ENCODE peak calls at places on chromosomes 13 and 19, in eight cellular contexts. Y is endodermal cell, N is IMR-90, B is right cardiac atrium, R is pancreas, M is HFF-Myc, P is cardiac muscle cell, K is tibial artery. T is an unnamed sample.

GRCh38 chr13:37755349-37755748 is 114.2 kb downstream of the TRPC4 start:
- DNase-seq in B (no peak), Y (no peak), R (no peak), K (no peak), N (no peak), M (no peak), P (no peak), T (no peak)

GRCh38 chr13:33345842-33346241 is 60.3 kb upstream of the STARD13 start:
- DNase-seq in K (no peak), Y (no peak), B (no peak), M (no peak), R (no peak), N (no peak), P (no peak), T (no peak)

GRCh38 chr19:46951236-46951986 is 68.2 kb upstream of the NPAS1 start:
- DNase-seq in B (no peak), P (no peak), N (peak), Y (no peak), M (no peak), R (no peak), K (no peak), T (no peak)

GRCh38 chr19:30163663-30164062 is 208.5 kb upstream of the ZNF536 start:
- DNase-seq in M (no peak), P (no peak), B (peak), R (no peak), N (no peak), Y (no peak), K (no peak), T (no peak)

GRCh38 chr19:45385392-45386221 is 15.2 kb upstream of the ERCC2 start:
- DNase-seq in M (no peak), Y (peak), R (no peak), P (no peak), B (no peak), N (no peak), K (no peak), T (no peak)

GRCh38 chr13:32443111-32443510 is 15.2 kb upstream of the N4BP2L1 start:
- DNase-seq in N (peak), M (no peak), P (peak), K (no peak), R (no peak), B (no peak), Y (no peak), T (no peak)

GRCh38 chr13:113141591-113141950 is 16.9 kb upstream of the PROZ start:
- DNase-seq in R (no peak), B (no peak), N (no peak), P (no peak), K (peak), M (no peak), Y (no peak), T (no peak)

GRCh38 chr13:27170221-27170520 is 1.4 kb downstream of the USP12 start:
- DNase-seq in K (no peak), R (no peak), P (no peak), Y (no peak), B (no peak), M (no peak), N (peak), T (peak)

GRCh38 chr13:66071608-66072007 is 1158.5 kb downstream of the PCDH9 start:
- DNase-seq in P (no peak), K (no peak), N (no peak), M (no peak), R (no peak), B (no peak), Y (no peak), T (no peak)

GRCh38 chr19:5691205-5691929 is 1.3 kb downstream of the RPL36 start:
- DNase-seq in N (peak), M (no peak), P (no peak), Y (peak), K (no peak), B (peak), R (peak), T (no peak)

GRCh38 chr13:41019578-41020347 is 647 bp upstream of the ELF1 start:
- DNase-seq in N (no peak), R (no peak), P (no peak), K (no peak), B (no peak), Y (no peak), M (no peak), T (no peak)

GRCh38 chr19:6773323-6773931 is 919 bp downstream of the VAV1 start:
- DNase-seq in R (no peak), Y (peak), N (no peak), M (no peak), B (peak), K (no peak), P (no peak), T (no peak)

GRCh38 chr19:35347171-35347929 is at the start of gene FFAR1:
- DNase-seq in K (peak), R (no peak), B (peak), N (no peak), P (no peak), Y (peak), M (no peak), T (no peak)

GRCh38 chr13:100051070-100051469 is 37.8 kb upstream of the PCCA start:
- DNase-seq in R (no peak), K (no peak), Y (peak), N (no peak), M (no peak), B (no peak), P (no peak), T (no peak)

GRCh38 chr19:11168568-11168967 is 13.0 kb upstream of the SPC24 start:
- DNase-seq in P (no peak), Y (no peak), K (peak), M (peak), B (no peak), N (peak), R (no peak), T (peak)

GRCh38 chr13:109790071-109790470 is 3.7 kb upstream of the IRS2 start:
- DNase-seq in M (no peak), P (no peak), Y (no peak), N (no peak), K (no peak), B (no peak), R (no peak), T (no peak)

GRCh38 chr13:24083722-24084421 is 76.6 kb upstream of the SPATA13 start:
- DNase-seq in Y (no peak), B (no peak), K (no peak), P (no peak), R (no peak), N (no peak), M (no peak), T (no peak)

GRCh38 chr13:46530084-46530935 is 22.7 kb upstream of the LRCH1 start:
- DNase-seq in Y (no peak), N (peak), P (no peak), M (no peak), B (no peak), R (no peak), K (no peak), T (no peak)

GRCh38 chr19:9406798-9407352 is 28.5 kb downstream of the ZNF266 start:
- DNase-seq in R (peak), N (peak), P (no peak), M (peak), K (peak), Y (no peak), B (peak), T (peak)

GRCh38 chr19:35357867-35358573 is at the start of gene FFAR3:
- DNase-seq in Y (peak), P (no peak), B (peak), R (peak), M (no peak), K (peak), N (peak), T (no peak)

GRCh38 chr13:95918860-95919259 is 134.3 kb downstream of the UGGT2 start:
- DNase-seq in Y (no peak), P (no peak), N (no peak), R (no peak), B (no peak), K (no peak), M (no peak), T (no peak)

GRCh38 chr19:36939153-36939552 is 23.0 kb downstream of the ZNF568 start:
- DNase-seq in P (peak), N (no peak), Y (no peak), K (no peak), M (no peak), R (no peak), B (no peak), T (no peak)

GRCh38 chr19:8611890-8612806 is 1.6 kb upstream of the ADAMTS10 start:
- DNase-seq in R (peak), M (no peak), B (peak), Y (peak), P (no peak), K (peak), N (peak), T (peak)

GRCh38 chr19:47663911-47664771 is 49.1 kb upstream of the EHD2 start:
- DNase-seq in P (peak), B (peak), K (peak), M (peak), Y (no peak), R (peak), N (peak), T (peak)

GRCh38 chr13:27455331-27455855 is 5.0 kb upstream of the MTIF3 start:
- DNase-seq in M (no peak), Y (no peak), N (no peak), B (no peak), P (no peak), K (no peak), R (no peak), T (no peak)

GRCh38 chr19:6723108-6723618 is 2.7 kb upstream of the C3 start:
- DNase-seq in M (no peak), B (peak), N (peak), Y (peak), R (peak), P (no peak), K (no peak), T (no peak)

GRCh38 chr13:41259875-41260501 is 3.4 kb downstream of the MTRF1 start:
- DNase-seq in N (no peak), B (no peak), P (no peak), R (no peak), M (no peak), Y (no peak), K (no peak), T (no peak)

GRCh38 chr13:101626925-101627555 is 174.6 kb downstream of the ITGBL1 start:
- DNase-seq in M (no peak), R (no peak), K (no peak), P (no peak), Y (no peak), B (peak), N (peak), T (no peak)

GRCh38 chr19:38684078-38684861 is 36.8 kb downstream of the ACTN4 start:
- DNase-seq in B (peak), K (peak), Y (peak), M (peak), N (peak), R (peak), P (no peak), T (peak)

GRCh38 chr19:5547881-5548280 is 19.9 kb downstream of the TINCR start:
- DNase-seq in K (no peak), M (no peak), P (peak), B (no peak), Y (peak), N (peak), R (no peak), T (peak)

GRCh38 chr19:17092696-17093095 is 17.1 kb downstream of the MYO9B start:
- DNase-seq in K (no peak), B (no peak), N (no peak), M (no peak), P (no peak), R (no peak), Y (no peak), T (no peak)

GRCh38 chr13:30047154-30047874 is 196.9 kb upstream of the UBL3 start:
- DNase-seq in R (no peak), N (peak), P (no peak), K (no peak), Y (no peak), M (no peak), B (no peak), T (no peak)

GRCh38 chr13:52737900-52738299 is 1.7 kb downstream of the CNMD start:
- DNase-seq in R (no peak), B (no peak), N (no peak), P (no peak), M (no peak), K (no peak), Y (no peak), T (no peak)
- H3K4me3 ChIP-seq in R (no peak), B (no peak), N (no peak), P (no peak), M (no peak), K (no peak), Y (no peak), T (no peak)

GRCh38 chr19:55465460-55466245 is 1.1 kb upstream of the C19orf85 start:
- DNase-seq in N (no peak), R (peak), B (no peak), M (no peak), Y (peak), P (no peak), K (no peak), T (no peak)

GRCh38 chr19:55466246-55466614 is 1.7 kb upstream of the C19orf85 start:
- DNase-seq in K (no peak), B (peak), P (no peak), N (no peak), R (no peak), M (no peak), Y (no peak), T (no peak)

GRCh38 chr19:55463583-55464031 is 944 bp downstream of the C19orf85 start:
- DNase-seq in M (no peak), B (peak), N (no peak), Y (peak), K (no peak), R (no peak), P (no peak), T (no peak)

GRCh38 chr19:55464039-55464668 is 397 bp downstream of the C19orf85 start:
- DNase-seq in R (peak), N (no peak), Y (peak), B (peak), M (no peak), P (no peak), K (no peak), T (no peak)

DNA sequence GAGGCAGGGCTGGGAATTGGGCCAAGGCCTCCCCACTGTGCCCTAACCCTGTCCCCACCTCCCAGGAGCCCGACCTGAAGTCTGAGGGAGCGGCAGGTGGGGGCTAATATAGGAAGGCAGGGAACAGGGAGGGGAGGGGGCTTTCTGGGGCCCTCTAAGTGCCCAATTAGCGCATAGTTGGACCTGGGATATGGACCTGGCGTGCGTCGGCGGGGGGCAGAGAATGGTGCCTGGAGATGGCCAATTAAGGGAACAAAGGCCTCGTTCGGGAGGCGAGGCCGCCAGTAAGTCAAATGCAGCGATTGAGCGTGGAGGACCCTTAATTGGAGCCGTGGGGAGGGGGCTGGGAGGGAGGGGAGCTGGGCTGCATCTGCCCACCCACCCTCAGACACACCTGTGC is at the start of gene C19orf85:
- DNase-seq in R (no peak), N (no peak), K (no peak), M (no peak), P (no peak), Y (peak), B (peak), T (no peak)
- H3K4me3 ChIP-seq in R (no peak), N (no peak), K (no peak), M (no peak), P (no peak), Y (no peak), B (no peak), T (no peak)

GRCh38 chr19:1384085-1384462 is 367 bp downstream of the NDUFS7 start:
- DNase-seq in P (no peak), R (no peak), K (no peak), B (no peak), Y (no peak), M (no peak), N (no peak), T (no peak)
- H3K4me3 ChIP-seq in P (peak), R (peak), K (peak), B (peak), Y (peak), M (peak), N (peak), T (peak)

GRCh38 chr13:39601636-39602035 is 1.4 kb downstream of the LHFPL6 start:
- DNase-seq in K (no peak), R (no peak), M (no peak), N (no peak), Y (no peak), P (no peak), B (no peak), T (no peak)

GRCh38 chr13:39602614-39603366 is at the start of gene LHFPL6:
- DNase-seq in R (peak), M (peak), Y (peak), N (peak), B (peak), K (peak), P (peak), T (peak)

GRCh38 chr13:39599842-39600241 is 3.2 kb downstream of the LHFPL6 start:
- DNase-seq in B (no peak), R (no peak), P (no peak), N (peak), Y (no peak), M (peak), K (no peak), T (no peak)

GRCh38 chr13:39602277-39602613 is 748 bp downstream of the LHFPL6 start:
- DNase-seq in R (no peak), P (no peak), M (no peak), B (no peak), N (no peak), Y (no peak), K (no peak), T (no peak)

GRCh38 chr13:39600766-39601165 is 2.2 kb downstream of the LHFPL6 start:
- DNase-seq in B (peak), P (no peak), N (no peak), Y (peak), M (no peak), R (no peak), K (peak), T (peak)
- H3K4me3 ChIP-seq in B (peak), P (no peak), N (peak), Y (peak), M (no peak), R (no peak), K (peak), T (peak)

GRCh38 chr19:41545547-41545946 is 30.4 kb upstream of the CEACAM21 start:
- DNase-seq in Y (no peak), R (no peak), M (no peak), K (no peak), N (no peak), P (no peak), B (no peak), T (no peak)
- H3K4me3 ChIP-seq in Y (no peak), R (no peak), M (no peak), K (no peak), N (no peak), P (no peak), B (no peak), T (no peak)

GRCh38 chr19:40219721-40220276 is 1.6 kb upstream of the TTC9B start:
- DNase-seq in Y (no peak), N (peak), R (no peak), M (no peak), B (no peak), K (no peak), P (no peak), T (peak)
- H3K4me3 ChIP-seq in Y (no peak), N (peak), R (no peak), M (no peak), B (no peak), K (no peak), P (no peak), T (peak)

GRCh38 chr19:14368011-14368513 is 13.2 kb upstream of the ADGRE5 start:
- DNase-seq in R (no peak), P (no peak), M (no peak), Y (no peak), K (no peak), N (no peak), B (no peak), T (no peak)

GRCh38 chr19:14369399-14370168 is 11.7 kb upstream of the ADGRE5 start:
- DNase-seq in P (peak), K (peak), R (no peak), B (peak), N (peak), Y (no peak), M (no peak), T (peak)

GRCh38 chr19:14367016-14367415 is 14.2 kb upstream of the ADGRE5 start:
- DNase-seq in P (no peak), Y (no peak), M (no peak), B (no peak), K (no peak), N (no peak), R (no peak), T (no peak)

GRCh38 chr19:14363203-14364097 is 17.8 kb upstream of the ADGRE5 start:
- DNase-seq in R (no peak), P (peak), M (no peak), Y (peak), B (peak), N (peak), K (peak), T (peak)

DNA sequence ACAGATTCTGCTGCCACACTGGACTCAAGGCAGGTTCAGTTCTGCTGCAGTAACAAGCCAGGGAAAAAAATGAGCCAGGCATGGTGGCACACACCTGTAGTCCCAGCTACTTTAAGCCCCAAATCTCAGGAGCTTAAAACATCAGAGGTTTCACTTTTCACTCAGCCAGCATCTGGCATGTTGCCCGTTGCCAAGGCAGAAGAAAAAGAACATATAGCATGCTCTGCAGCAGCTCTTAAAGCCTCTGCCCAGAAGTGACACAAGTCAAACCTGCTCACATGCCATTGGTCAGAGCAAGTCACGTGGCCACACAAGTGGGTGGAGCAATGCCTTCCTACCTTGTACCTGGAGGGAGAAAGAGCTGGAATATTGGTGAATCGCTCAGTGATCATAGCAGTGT is 14.7 kb upstream of the ADGRE5 start:
- DNase-seq in N (peak), M (no peak), B (peak), Y (peak), R (peak), K (no peak), P (peak), T (peak)
- H3K4me3 ChIP-seq in N (no peak), M (no peak), B (no peak), Y (no peak), R (no peak), K (no peak), P (no peak), T (no peak)

T was measured in brain microvascular endothelial cell.